ENCODE peak calls at places on chromosomes 7 and 10, in seven cellular contexts. N is naive thymus-derived CD4-positive, alpha-beta T cell; R is heart right ventricle; I is ovary; J is colonic mucosa; D is Peyer's patch; X is OCI-LY7. G is an unnamed sample. For H3K9me3, the result is how much of the 10 kb centered on the place peaks cover.

GRCh38 chr10:60208676-60209269 is 180.9 kb downstream of the ANK3 start:
- DNase-seq in D (no peak), R (no peak), J (no peak), N (no peak), X (peak), I (no peak), G (no peak)

GRCh38 chr7:33185786-33186185 is 56.4 kb downstream of the BBS9 start:
- DNase-seq in N (peak), I (no peak), X (peak), D (no peak), J (no peak), R (no peak), G (no peak)

GRCh38 chr7:132895231-132895630 is 186.7 kb downstream of the CHCHD3 start:
- DNase-seq in X (no peak), I (no peak), J (no peak), N (no peak), R (no peak), D (no peak), G (no peak)

GRCh38 chr10:94016727-94017714 is 23.3 kb downstream of the PLCE1 start:
- DNase-seq in D (no peak), N (no peak), R (peak), X (no peak), J (no peak), I (no peak), G (no peak)

GRCh38 chr7:47669178-47669878 is 87.4 kb upstream of the TNS3 start:
- DNase-seq in I (peak), J (peak), X (peak), N (no peak), R (peak), D (peak), G (no peak)

GRCh38 chr10:51630618-51631005 is 68.8 kb downstream of the CSTF2T start:
- DNase-seq in R (no peak), X (no peak), J (no peak), D (no peak), I (no peak), N (no peak), G (no peak)

GRCh38 chr10:110074986-110075664 is 67.3 kb downstream of the ADD3 start:
- DNase-seq in N (no peak), X (peak), I (no peak), R (no peak), D (no peak), J (no peak), G (no peak)

GRCh38 chr7:128939075-128939860 is 1.5 kb downstream of the IRF5 start:
- DNase-seq in X (no peak), J (no peak), R (no peak), N (no peak), I (no peak), D (peak), G (no peak)

GRCh38 chr7:69677054-69677847 is 79.0 kb downstream of the AUTS2 start:
- DNase-seq in N (no peak), R (no peak), D (no peak), I (no peak), X (peak), J (no peak), G (no peak)

GRCh38 chr10:77542860-77543259 is 94.7 kb downstream of the KCNMA1 start:
- DNase-seq in D (no peak), J (no peak), R (no peak), X (no peak), I (no peak), N (no peak), G (no peak)

GRCh38 chr10:32409741-32410140 is 36.2 kb upstream of the CCDC7 start:
- DNase-seq in J (no peak), D (no peak), I (no peak), N (no peak), R (no peak), X (no peak), G (no peak)

GRCh38 chr10:124339951-124340760 is 78.6 kb downstream of the OAT start:
- DNase-seq in R (no peak), X (no peak), J (no peak), D (no peak), N (no peak), I (peak), G (no peak)

GRCh38 chr7:154914580-154915380 is 88.1 kb downstream of the PAXIP1 start:
- DNase-seq in X (no peak), D (no peak), I (no peak), J (no peak), N (no peak), R (no peak), G (peak)

GRCh38 chr10:104333728-104334373 is 4.4 kb downstream of the ITPRIP start:
- DNase-seq in D (no peak), N (no peak), I (no peak), X (no peak), J (peak), R (no peak), G (peak)

GRCh38 chr7:139036901-139037300 is 1.1 kb upstream of the ZC3HAV1L start:
- DNase-seq in D (no peak), I (no peak), X (no peak), R (no peak), J (no peak), N (no peak), G (no peak)

GRCh38 chr10:78955206-78955605 is 113.6 kb upstream of the ZMIZ1 start:
- DNase-seq in N (no peak), I (no peak), J (no peak), D (no peak), X (no peak), R (no peak), G (no peak)

GRCh38 chr7:2670720-2671391 is 17.1 kb upstream of the AMZ1 start:
- DNase-seq in I (peak), N (peak), R (peak), D (peak), X (peak), J (peak), G (peak)

GRCh38 chr10:114822771-114823463 is 1.3 kb downstream of the FHIP2A start:
- DNase-seq in X (peak), N (no peak), J (no peak), D (no peak), R (no peak), I (no peak), G (no peak)

GRCh38 chr10:114239117-114239993 is at the start of gene VWA2:
- DNase-seq in I (no peak), J (peak), X (peak), D (no peak), R (peak), N (peak), G (peak)

GRCh38 chr10:93954726-93955363 is 38.9 kb upstream of the PLCE1 start:
- DNase-seq in I (no peak), N (no peak), J (no peak), D (no peak), R (no peak), X (no peak), G (no peak)

GRCh38 chr10:19889279-19889678 is 73.0 kb downstream of the PLXDC2 start:
- DNase-seq in X (no peak), I (no peak), N (no peak), R (no peak), D (no peak), J (no peak), G (no peak)

GRCh38 chr10:11702264-11702663 is 39.9 kb upstream of the ECHDC3 start:
- DNase-seq in I (no peak), N (no peak), X (no peak), J (no peak), R (no peak), D (no peak), G (no peak)

GRCh38 chr10:109062371-109062770 is 860.9 kb downstream of the XPNPEP1 start:
- DNase-seq in I (no peak), D (no peak), N (no peak), J (no peak), R (no peak), X (peak), G (no peak)

GRCh38 chr7:49883933-49884332 is 110.5 kb downstream of the VWC2 start:
- DNase-seq in N (no peak), I (no peak), X (no peak), D (no peak), R (no peak), J (no peak), G (no peak)

GRCh38 chr10:29106287-29106686 is 182.6 kb upstream of the LYZL1 start:
- DNase-seq in D (no peak), J (no peak), R (no peak), I (no peak), X (no peak), N (no peak), G (no peak)

GRCh38 chr10:71522438-71523144 is 125.9 kb downstream of the CDH23 start:
- DNase-seq in D (no peak), N (no peak), R (no peak), X (peak), J (no peak), I (no peak), G (no peak)

GRCh38 chr7:50262916-50263690 is 41.4 kb upstream of the IKZF1 start:
- DNase-seq in X (peak), N (no peak), R (no peak), J (no peak), I (no peak), D (no peak), G (no peak)

GRCh38 chr7:150668472-150668911 is 17.0 kb upstream of the GIMAP2 start:
- DNase-seq in I (no peak), N (peak), D (no peak), R (no peak), X (no peak), J (no peak), G (no peak)

GRCh38 chr7:143408686-143409551 is at the start of gene EPHA1:
- DNase-seq in I (no peak), R (no peak), J (peak), X (no peak), D (peak), N (peak), G (peak)

GRCh38 chr7:484365-485101 is 35.1 kb downstream of the PDGFA start:
- DNase-seq in J (no peak), R (no peak), D (no peak), I (no peak), N (no peak), X (no peak), G (no peak)

GRCh38 chr10:94361161-94361794 is 1.5 kb downstream of the NOC3L start:
- DNase-seq in X (no peak), D (peak), I (no peak), N (no peak), R (peak), J (no peak), G (no peak)

GRCh38 chr7:151745090-151745638 is 131.8 kb downstream of the PRKAG2 start:
- DNase-seq in R (peak), N (no peak), X (no peak), I (no peak), D (no peak), J (peak), G (no peak)

GRCh38 chr10:61786728-61787127 is 114.8 kb upstream of the ARID5B start:
- DNase-seq in X (no peak), R (no peak), D (no peak), I (peak), J (no peak), N (no peak), G (no peak)

GRCh38 chr7:79927116-79927515 is 207.5 kb upstream of the GNAI1 start:
- DNase-seq in J (no peak), N (no peak), X (no peak), I (no peak), R (no peak), D (no peak), G (no peak)

GRCh38 chr7:20218261-20218660 is 1.1 kb upstream of the MACC1 start:
- DNase-seq in R (no peak), N (no peak), I (no peak), D (no peak), J (no peak), X (no peak), G (no peak)

GRCh38 chr10:102773986-102774385 is 30.2 kb downstream of the WBP1L start:
- DNase-seq in X (no peak), N (peak), J (no peak), R (peak), I (no peak), D (no peak), G (peak)

GRCh38 chr10:62335326-62335725 is 38.8 kb upstream of the ZNF365 start:
- DNase-seq in R (no peak), N (no peak), D (no peak), J (no peak), I (no peak), X (no peak), G (no peak)

DNA sequence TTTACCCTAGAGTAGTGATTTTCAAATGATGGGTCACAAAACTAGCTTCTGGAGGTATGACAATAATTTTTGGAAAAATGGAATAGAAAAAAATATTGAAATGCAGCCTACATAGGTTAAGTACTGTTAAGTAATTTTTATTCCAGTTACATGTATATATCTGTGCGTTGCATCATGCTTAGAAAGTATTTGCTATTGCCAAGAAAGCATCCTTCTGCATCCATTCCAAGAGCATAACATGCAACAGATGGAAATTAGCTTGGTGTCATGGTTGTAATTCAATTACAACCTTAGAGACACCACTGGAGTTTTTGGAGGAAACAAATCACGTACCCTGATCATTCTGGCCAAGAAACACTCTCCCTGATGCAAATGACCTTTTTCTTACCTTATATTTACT is 1.7 kb downstream of the AKR1B1 start:
- DNase-seq in D (no peak), J (no peak), I (no peak), N (no peak), X (no peak), R (no peak), G (no peak)
- H3K4me3 ChIP-seq in D (peak), J (no peak), I (no peak), N (no peak), X (no peak), R (no peak), G (no peak)

GRCh38 chr7:7938471-7938870 is 30.1 kb upstream of the GLCCI1 start:
- DNase-seq in N (no peak), I (no peak), R (no peak), J (no peak), X (no peak), D (no peak), G (no peak)
- H3K9me3 ChIP-seq in N (under half), I (under half), R (under half), J (under half), X (under half), D (under half), G (under half)

DNA sequence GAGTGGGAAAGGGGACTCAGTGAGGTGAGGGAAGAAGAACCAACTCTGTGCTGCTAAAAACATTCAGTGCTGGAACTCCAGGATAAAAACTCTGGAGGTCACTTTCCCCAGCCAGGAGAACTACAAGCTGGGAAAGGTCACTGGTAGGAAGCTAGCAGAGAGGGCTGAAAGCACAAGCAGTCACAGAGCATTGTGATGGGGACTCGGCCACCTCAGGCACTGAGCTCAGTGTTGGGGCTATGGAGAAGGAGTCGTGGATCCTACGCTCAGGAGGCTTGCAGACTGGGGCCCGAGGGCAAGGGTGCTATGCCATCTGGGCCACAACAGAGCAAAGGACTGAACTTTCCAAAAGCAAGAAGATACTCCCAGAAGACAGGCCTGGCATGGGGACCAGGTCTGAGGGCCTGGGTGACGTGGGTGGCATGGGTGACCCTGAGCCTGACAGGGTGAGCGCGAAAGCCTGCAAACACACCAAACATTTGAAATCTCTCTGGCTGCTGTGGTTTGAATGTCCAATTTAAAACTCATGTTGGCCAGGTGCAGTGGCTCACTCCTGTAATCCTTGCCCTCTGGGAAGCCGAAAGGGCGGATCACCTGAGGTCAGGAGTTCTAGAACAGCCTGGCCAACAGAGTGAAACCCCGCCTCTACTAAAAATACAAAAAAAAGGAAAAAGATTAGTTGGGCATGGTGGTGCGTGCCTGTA is 9.8 kb upstream of the ARHGAP19 start:
- DNase-seq in D (no peak), X (no peak), I (no peak), R (no peak), J (no peak), N (no peak), G (no peak)
- H3K4me3 ChIP-seq in D (no peak), X (no peak), I (no peak), R (no peak), J (no peak), N (no peak), G (no peak)

GRCh38 chr10:7365029-7365750 is 45.6 kb downstream of the SFMBT2 start:
- DNase-seq in R (no peak), X (no peak), D (no peak), N (no peak), I (no peak), J (no peak), G (no peak)
- H3K9me3 ChIP-seq in R (under half), X (under half), D (under half), N (under half), I (under half), J (under half), G (under half)

GRCh38 chr7:7249814-7250213 is 67.5 kb downstream of the C1GALT1 start:
- DNase-seq in I (no peak), D (no peak), J (no peak), N (no peak), X (no peak), R (no peak), G (no peak)

GRCh38 chr7:7251742-7252141 is 69.4 kb downstream of the C1GALT1 start:
- DNase-seq in R (no peak), I (no peak), J (no peak), X (peak), D (no peak), N (no peak), G (no peak)

GRCh38 chr7:7246223-7246622 is 63.9 kb downstream of the C1GALT1 start:
- DNase-seq in R (no peak), J (no peak), N (no peak), I (no peak), D (no peak), X (no peak), G (no peak)

GRCh38 chr7:7242899-7243298 is 60.6 kb downstream of the C1GALT1 start:
- DNase-seq in X (no peak), I (no peak), N (no peak), D (no peak), R (no peak), J (no peak), G (no peak)

DNA sequence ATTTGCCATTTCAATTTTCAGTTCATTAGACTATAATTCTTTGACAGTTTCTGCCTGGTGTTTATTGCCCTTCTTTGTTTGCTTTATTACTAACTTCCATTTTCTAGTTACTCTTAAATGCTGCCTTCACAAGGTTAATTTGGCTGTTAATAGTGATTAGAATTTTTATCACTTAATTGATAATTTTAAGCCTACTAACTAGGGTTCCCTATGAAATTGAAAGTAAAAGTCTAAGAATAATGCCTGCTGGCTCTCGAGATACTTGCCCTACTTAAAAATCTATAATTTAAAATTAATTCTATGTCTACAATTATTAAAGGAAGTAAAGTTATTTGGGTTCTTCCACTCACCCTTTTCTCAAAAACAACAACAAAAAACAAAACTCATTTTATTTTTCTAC is 65.3 kb downstream of the C1GALT1 start:
- DNase-seq in I (no peak), R (no peak), N (no peak), D (no peak), J (no peak), X (no peak), G (no peak)
- H3K4me3 ChIP-seq in I (no peak), R (no peak), N (no peak), D (peak), J (no peak), X (peak), G (no peak)

DNA sequence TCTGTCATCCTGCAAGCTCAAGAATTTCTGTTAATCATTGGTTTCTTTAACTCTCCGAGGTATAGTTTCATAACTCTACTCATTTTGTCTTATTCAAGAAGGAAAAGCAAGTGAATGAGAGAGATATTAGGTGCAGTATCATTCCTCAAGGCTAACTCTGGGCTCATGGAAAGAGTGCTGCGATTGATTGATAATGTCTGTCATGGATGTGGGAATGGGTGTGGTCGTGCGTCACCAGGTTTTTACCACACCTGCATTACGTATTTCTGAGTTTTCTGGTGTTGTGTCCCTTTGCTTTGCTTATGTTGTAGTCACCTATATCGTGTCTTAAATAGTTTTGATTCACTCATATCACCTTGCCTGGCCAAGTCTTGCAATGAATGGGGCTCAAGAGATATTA is 44.9 kb upstream of the ZNF438 start:
- DNase-seq in R (no peak), D (no peak), I (no peak), X (no peak), J (no peak), N (no peak), G (no peak)
- H3K9me3 ChIP-seq in R (under half), D (under half), I (under half), X (under half), J (under half), N (under half), G (under half)

DNA sequence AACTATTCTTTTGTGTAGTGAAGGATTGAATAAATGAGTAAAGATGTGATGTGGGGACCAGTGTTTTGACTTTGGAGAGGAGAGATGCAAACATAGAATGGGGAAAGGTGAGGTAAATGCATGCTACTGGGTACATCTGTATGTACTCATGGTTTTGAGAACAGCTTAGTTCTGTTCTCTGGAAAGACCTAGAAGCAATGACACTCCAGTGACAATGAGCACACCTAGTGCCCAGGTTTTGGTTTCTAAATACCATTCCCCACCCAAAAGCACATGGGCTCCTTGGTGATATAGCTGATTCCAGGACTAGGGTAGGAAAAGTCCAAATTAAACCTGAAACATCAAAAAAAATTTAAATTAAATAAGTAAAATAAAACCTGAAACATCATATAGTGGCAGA is 22.6 kb upstream of the HSPA12A start:
- DNase-seq in J (no peak), R (no peak), N (no peak), I (no peak), D (no peak), X (no peak), G (no peak)
- H3K4me3 ChIP-seq in J (no peak), R (no peak), N (no peak), I (no peak), D (no peak), X (no peak), G (no peak)

G was measured in CD8-positive, alpha-beta T cell.